ENCODE peak calls at places on chromosome 10, in six cellular contexts. P is cardiac muscle cell, G is NCI-H69, U is ELR, Y is nucleus accumbens, X is mesendoderm. I is an unnamed sample.
A peak's percentile ranks its signal among the peaks of the same experiment; 100 is the strongest.

GRCh38 chr10:121525276-121526039 is 72.8 kb downstream of the FGFR2 start:
- DNase-seq in U (no peak), Y (no peak), G (peak; percentile 11), P (no peak), X (no peak), I (no peak)

GRCh38 chr10:119090968-119091367 is 10.4 kb upstream of the EIF3A start:
- DNase-seq in X (no peak), G (no peak), Y (no peak), P (peak; percentile 22), U (peak; percentile 92), I (peak; percentile 37)

GRCh38 chr10:11846542-11846941 is 23.4 kb downstream of the PROSER2 start:
- DNase-seq in X (no peak), Y (no peak), G (no peak), U (no peak), P (no peak), I (no peak)

GRCh38 chr10:88114368-88114767 is 250.9 kb downstream of the PTEN start:
- DNase-seq in G (peak; percentile 89), Y (no peak), U (peak; percentile 49), X (peak; percentile 80), P (peak; percentile 39), I (no peak)

GRCh38 chr10:36675458-36675880 is 449.9 kb upstream of the ANKRD30A start:
- DNase-seq in U (peak; percentile 64), P (peak; percentile 35), Y (no peak), G (no peak), X (no peak), I (no peak)

GRCh38 chr10:50358411-50358810 is 107.1 kb upstream of the ASAH2 start:
- DNase-seq in P (no peak), Y (no peak), X (no peak), U (no peak), G (no peak), I (no peak)

GRCh38 chr10:29838529-29838928 is 203.8 kb upstream of the SVIL start:
- DNase-seq in G (no peak), Y (no peak), P (no peak), U (no peak), X (no peak), I (no peak)

GRCh38 chr10:78508955-78509354 is 475.3 kb downstream of the RPS24 start:
- DNase-seq in X (no peak), G (no peak), Y (peak; percentile 15), P (no peak), U (no peak), I (no peak)

GRCh38 chr10:126504051-126504760 is 115.9 kb upstream of the ADAM12 start:
- DNase-seq in G (peak; percentile 44), X (peak; percentile 86), Y (no peak), P (peak; percentile 79), U (peak; percentile 73), I (peak; percentile 37)

GRCh38 chr10:60989400-60989876 is 45.5 kb upstream of the RHOBTB1 start:
- DNase-seq in U (no peak), X (no peak), G (peak; percentile 8), P (no peak), Y (no peak), I (no peak)